ENCODE peak calls at places on chromosomes 12 and 14, in six cellular contexts. S is adrenal gland, P is A549, T is stomach, M is body of pancreas, W is NB4. F is an unnamed sample.

GRCh38 chr12:93379432-93380308 is 1.9 kb downstream of the NUDT4 start:
- DNase-seq in M (no peak), T (no peak), P (no peak), W (peak; percentile 44), S (no peak), F (no peak)

GRCh38 chr12:113762155-113762848 is 203.8 kb downstream of the RBM19 start:
- DNase-seq in M (no peak), S (no peak), T (no peak), W (no peak), P (no peak), F (no peak)

GRCh38 chr12:15230137-15230536 is 8.9 kb upstream of the RERG start:
- DNase-seq in M (no peak), T (no peak), P (no peak), S (no peak), W (no peak), F (no peak)

GRCh38 chr14:26138764-26139445 is 458.9 kb downstream of the NOVA1 start:
- DNase-seq in S (no peak), W (no peak), P (peak; percentile 25), M (no peak), T (no peak), F (no peak)

GRCh38 chr14:85566603-85567002 is 36.7 kb downstream of the FLRT2 start:
- DNase-seq in P (no peak), T (no peak), S (no peak), M (no peak), W (no peak), F (no peak)

GRCh38 chr12:69884386-69884785 is 59.4 kb downstream of the MYRFL start:
- DNase-seq in P (no peak), S (peak; percentile 77), M (no peak), T (no peak), W (no peak), F (no peak)

GRCh38 chr14:64919618-64920017 is 5.4 kb downstream of the CHURC1 start:
- DNase-seq in M (no peak), P (no peak), S (peak; percentile 41), W (no peak), T (no peak), F (no peak)

GRCh38 chr12:107580750-107581529 is 104.7 kb upstream of the PWP1 start:
- DNase-seq in P (no peak), W (no peak), S (peak; percentile 18), T (no peak), M (no peak), F (no peak)

GRCh38 chr12:91387461-91388134 is 205.0 kb upstream of the DCN start:
- DNase-seq in M (no peak), T (no peak), W (no peak), S (no peak), P (no peak), F (no peak)

GRCh38 chr12:82708507-82708906 is 21.8 kb downstream of the TMTC2 start:
- DNase-seq in T (no peak), P (no peak), W (no peak), M (peak; percentile 11), S (no peak), F (no peak)

GRCh38 chr12:104477812-104478388 is 21.2 kb downstream of the CHST11 start:
- DNase-seq in S (no peak), M (no peak), T (no peak), W (peak; percentile 83), P (no peak), F (no peak)

GRCh38 chr12:1598757-1599156 is 4.4 kb upstream of the FBXL14 start:
- DNase-seq in M (no peak), W (no peak), T (no peak), S (no peak), P (no peak), F (no peak)

GRCh38 chr12:63045020-63045860 is 105.8 kb downstream of the AVPR1A start:
- DNase-seq in T (no peak), M (no peak), S (no peak), W (no peak), P (peak; percentile 26), F (peak; percentile 9)

GRCh38 chr14:51014086-51014485 is 69.8 kb upstream of the PYGL start:
- DNase-seq in T (no peak), W (no peak), S (no peak), P (no peak), M (no peak), F (peak; percentile 8)

GRCh38 chr14:49940805-49941421 is 48.0 kb downstream of the ARF6 start:
- DNase-seq in W (no peak), T (no peak), M (no peak), S (no peak), P (peak; percentile 29), F (no peak)

GRCh38 chr12:111444706-111445310 is 39.1 kb downstream of the SH2B3 start:
- DNase-seq in M (peak; percentile 80), S (peak; percentile 67), T (peak; percentile 59), P (no peak), W (peak; percentile 83), F (no peak)

GRCh38 chr12:127024791-127025190 is 1242.2 kb upstream of the TMEM132C start:
- DNase-seq in W (no peak), S (no peak), T (no peak), M (no peak), P (no peak), F (no peak)

GRCh38 chr14:104051092-104051813 is 34.2 kb upstream of the ASPG start:
- DNase-seq in W (no peak), S (no peak), P (no peak), M (no peak), T (no peak), F (no peak)

GRCh38 chr14:100131181-100131580 is 28.3 kb downstream of the DEGS2 start:
- DNase-seq in T (peak; percentile 78), W (no peak), M (peak; percentile 63), P (no peak), S (no peak), F (no peak)

GRCh38 chr14:55914771-55915170 is 203.4 kb upstream of the PELI2 start:
- DNase-seq in M (no peak), S (no peak), P (no peak), W (no peak), T (no peak), F (no peak)

GRCh38 chr12:114888458-114888857 is 204.5 kb upstream of the TBX3 start:
- DNase-seq in S (peak; percentile 30), T (no peak), M (no peak), P (peak; percentile 44), W (no peak), F (no peak)

GRCh38 chr14:43894534-43894933 is 612.5 kb downstream of the FSCB start:
- DNase-seq in W (peak; percentile 48), M (no peak), S (no peak), T (no peak), P (peak; percentile 17), F (no peak)

GRCh38 chr12:42565633-42566032 is 23.9 kb downstream of the PRICKLE1 start:
- DNase-seq in P (no peak), T (no peak), M (no peak), W (no peak), S (no peak), F (no peak)

GRCh38 chr12:130414381-130414780 is 76.7 kb downstream of the PIWIL1 start:
- DNase-seq in W (no peak), T (no peak), S (no peak), M (no peak), P (no peak), F (no peak)

GRCh38 chr14:89436274-89436656 is 19.2 kb upstream of the FOXN3 start:
- DNase-seq in P (no peak), M (no peak), T (no peak), S (no peak), W (no peak), F (no peak)

GRCh38 chr12:104358353-104359003 is 54.9 kb downstream of the EID3 start:
- DNase-seq in S (peak; percentile 66), T (peak; percentile 70), M (peak; percentile 71), W (peak; percentile 92), P (peak; percentile 82), F (no peak)

GRCh38 chr12:109573029-109573913 is at the start of the genes MMAB and MVK:
- DNase-seq in M (peak; percentile 100), S (peak; percentile 100), T (peak; percentile 99), W (peak; percentile 100), P (peak; percentile 100), F (peak; percentile 99)
- TF ChIP-seq POLR2A in M (peak; percentile 88), S (peak; percentile 70), T (no peak), W (peak; percentile 76), P (peak; percentile 70), F (peak; percentile 59)

GRCh38 chr12:118061876-118062791 is 1.2 kb upstream of the WSB2 start:
- DNase-seq in M (peak; percentile 48), P (peak; percentile 74), S (peak; percentile 65), T (peak; percentile 45), W (peak; percentile 22), F (peak; percentile 90)
- TF ChIP-seq POLR2A in M (peak; percentile 58), P (no peak), S (peak; percentile 69), T (no peak), W (no peak), F (peak; percentile 29)

DNA sequence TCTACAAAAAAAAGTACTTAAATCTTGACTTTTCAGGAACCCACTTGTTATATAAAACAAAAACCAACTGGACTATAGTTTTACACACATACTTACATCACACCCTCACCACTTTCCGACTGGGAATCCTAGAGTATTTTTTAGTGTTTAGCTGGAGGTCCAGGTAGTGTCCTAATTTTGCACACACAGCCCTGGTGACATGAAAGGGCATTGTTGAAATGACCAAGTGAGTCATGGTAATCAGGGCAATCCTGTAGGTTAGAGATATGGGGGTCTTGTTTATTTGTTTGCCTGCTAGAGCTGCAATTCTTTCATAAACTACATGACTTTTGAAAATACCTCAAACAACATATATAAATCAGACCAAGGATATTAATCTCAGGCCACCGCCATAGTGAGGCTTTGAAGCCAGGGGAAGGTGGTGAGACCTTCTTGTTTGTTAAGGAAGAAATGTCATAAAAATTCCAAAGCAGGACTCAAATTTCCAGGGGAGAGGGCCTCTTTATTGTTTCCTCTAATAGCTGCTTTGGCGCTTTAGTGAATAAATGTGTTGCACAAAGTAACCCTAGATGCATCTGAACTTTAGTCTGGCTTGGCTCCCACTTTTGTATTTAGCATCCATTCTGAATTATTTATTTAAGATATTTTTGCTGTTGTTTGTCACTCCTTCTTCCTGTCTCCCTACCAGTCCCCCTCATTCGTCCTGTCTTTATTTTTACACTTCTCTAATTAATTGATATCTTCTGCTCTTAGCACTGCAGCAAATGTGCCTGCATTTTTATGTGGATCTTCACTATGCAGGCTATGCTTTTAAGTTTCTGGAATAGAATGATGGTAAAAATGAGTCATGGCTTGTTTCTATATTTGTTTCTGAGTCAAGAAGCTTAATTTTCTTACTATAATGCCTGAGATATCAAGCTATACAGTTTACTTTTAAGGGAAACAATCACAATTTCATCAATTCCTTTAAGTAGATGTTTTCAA is 430.2 kb downstream of the RAD51B start:
- DNase-seq in T (no peak), M (no peak), P (peak; percentile 72), W (no peak), S (no peak), F (no peak)
- TF ChIP-seq POLR2A in T (no peak), M (no peak), P (no peak), W (no peak), S (no peak), F (no peak)

GRCh38 chr12:57091633-57092528 is 3.0 kb downstream of the NAB2 start:
- DNase-seq in M (no peak), P (no peak), T (no peak), S (no peak), W (no peak), F (no peak)

GRCh38 chr12:57092529-57092862 is 3.6 kb downstream of the NAB2 start:
- DNase-seq in M (no peak), T (no peak), S (no peak), W (no peak), P (no peak), F (no peak)

GRCh38 chr12:57094194-57095160 is 5.6 kb downstream of the NAB2 start:
- DNase-seq in T (peak; percentile 3), P (no peak), S (no peak), W (no peak), M (no peak), F (no peak)

GRCh38 chr12:57092876-57093411 is 4.0 kb downstream of the NAB2 start:
- DNase-seq in S (no peak), M (no peak), T (peak; percentile 5), W (no peak), P (no peak), F (no peak)

GRCh38 chr12:57093412-57094193 is 4.7 kb downstream of the NAB2 start:
- DNase-seq in W (peak; percentile 77), P (peak; percentile 59), M (peak; percentile 67), T (peak; percentile 55), S (peak; percentile 66), F (no peak)
- TF ChIP-seq POLR2A in W (no peak), P (no peak), M (no peak), T (no peak), S (no peak), F (no peak)